ENCODE peak calls at places on chromosomes 13 and 19, in seven cellular contexts. O is tibial artery; N is activated T-cell treated with anti-CD3 and anti-CD28 coated beads, Interleukin-2, amount 50 U/mL, for 1 hour; L is uterus; Q is smooth muscle cell of the brain vasculature; G is CD8-positive, alpha-beta T cell; T is progenitor cell of endocrine pancreas. P is an unnamed sample.

GRCh38 chr19:39568604-39569003 is 28.6 kb upstream of the EID2 start:
- DNase-seq in O (no peak), N (no peak), L (no peak), Q (no peak), G (no peak), T (no peak), P (no peak)

GRCh38 chr13:37656247-37656940 is 57.8 kb upstream of the POSTN start:
- DNase-seq in O (peak), N (no peak), L (no peak), Q (peak), G (no peak), T (no peak), P (peak)

GRCh38 chr13:100673376-100673830 is 1.2 kb downstream of the TMTC4 start:
- DNase-seq in O (no peak), N (no peak), L (no peak), Q (no peak), G (peak), T (peak), P (no peak)

GRCh38 chr19:12757544-12758274 is 6.1 kb downstream of the BEST2 start:
- DNase-seq in O (peak), N (peak), L (peak), Q (peak), G (peak), T (peak), P (no peak)

GRCh38 chr19:54673222-54673621 is 10.4 kb downstream of the LILRB4 start:
- DNase-seq in O (peak), N (no peak), L (no peak), Q (no peak), G (no peak), T (no peak), P (no peak)

GRCh38 chr19:57068921-57069697 is 50.7 kb upstream of the USP29 start:
- DNase-seq in O (no peak), N (no peak), L (peak), Q (no peak), G (no peak), T (no peak), P (no peak)

GRCh38 chr19:41226053-41226873 is 7.2 kb downstream of the AXL start:
- DNase-seq in O (peak), N (peak), L (peak), Q (no peak), G (peak), T (peak), P (no peak)

GRCh38 chr13:26855071-26855470 is 94.5 kb upstream of the GPR12 start:
- DNase-seq in O (no peak), N (no peak), L (no peak), Q (no peak), G (no peak), T (no peak), P (no peak)

GRCh38 chr19:2167896-2168618 is 4.3 kb downstream of the DOT1L start:
- DNase-seq in O (peak), N (no peak), L (peak), Q (no peak), G (no peak), T (no peak), P (no peak)

GRCh38 chr13:80141114-80141849 is 199.6 kb downstream of the SPRY2 start:
- DNase-seq in O (peak), N (no peak), L (peak), Q (no peak), G (no peak), T (no peak), P (no peak)

GRCh38 chr19:50204811-50205675 is 1.6 kb downstream of the MYH14 start:
- DNase-seq in O (no peak), N (no peak), L (no peak), Q (no peak), G (no peak), T (peak), P (no peak)

GRCh38 chr19:40519352-40520322 is 52.8 kb downstream of the SPTBN4 start:
- DNase-seq in O (no peak), N (no peak), L (no peak), Q (no peak), G (no peak), T (no peak), P (no peak)

GRCh38 chr19:47110521-47111080 is 3.0 kb downstream of the ZC3H4 start:
- DNase-seq in O (no peak), N (peak), L (no peak), Q (no peak), G (peak), T (no peak), P (no peak)

GRCh38 chr13:110392510-110393233 is 85.6 kb downstream of the COL4A2 start:
- DNase-seq in O (no peak), N (no peak), L (no peak), Q (no peak), G (no peak), T (no peak), P (no peak)

GRCh38 chr13:113186061-113186900 is 22.2 kb downstream of the PCID2 start:
- DNase-seq in O (no peak), N (no peak), L (no peak), Q (no peak), G (no peak), T (no peak), P (peak)

GRCh38 chr19:18450021-18450933 is 12.3 kb upstream of the ISYNA1 start:
- DNase-seq in O (no peak), N (no peak), L (no peak), Q (no peak), G (no peak), T (no peak), P (no peak)

GRCh38 chr13:76009491-76009890 is 373.4 kb downstream of the LMO7 start:
- DNase-seq in O (no peak), N (no peak), L (no peak), Q (no peak), G (no peak), T (no peak), P (no peak)

GRCh38 chr13:39451301-39451700 is 151.7 kb downstream of the LHFPL6 start:
- DNase-seq in O (no peak), N (no peak), L (no peak), Q (peak), G (no peak), T (no peak), P (peak)

GRCh38 chr13:28495586-28496564 is 947 bp upstream of the FLT1 start:
- DNase-seq in O (no peak), N (no peak), L (no peak), Q (no peak), G (no peak), T (no peak), P (no peak)

GRCh38 chr19:41570179-41570578 is 5.8 kb upstream of the CEACAM21 start:
- DNase-seq in O (no peak), N (no peak), L (no peak), Q (no peak), G (no peak), T (no peak), P (no peak)

GRCh38 chr19:40733149-40733548 is 16.2 kb downstream of the ITPKC start:
- DNase-seq in O (no peak), N (no peak), L (no peak), Q (no peak), G (no peak), T (no peak), P (no peak)

GRCh38 chr19:2164020-2164988 is 571 bp downstream of the DOT1L start:
- DNase-seq in O (no peak), N (no peak), L (peak), Q (no peak), G (no peak), T (peak), P (no peak)

GRCh38 chr13:52884429-52884828 is 36.0 kb upstream of the PCDH8 start:
- DNase-seq in O (no peak), N (no peak), L (no peak), Q (no peak), G (no peak), T (no peak), P (no peak)

GRCh38 chr19:18089726-18090125 is 3.0 kb upstream of the IL12RB1 start:
- DNase-seq in O (no peak), N (no peak), L (no peak), Q (no peak), G (no peak), T (no peak), P (no peak)

GRCh38 chr13:50401721-50402510 is 386.7 kb downstream of the KCNRG start:
- DNase-seq in O (no peak), N (no peak), L (no peak), Q (no peak), G (no peak), T (no peak), P (no peak)

GRCh38 chr13:28528848-28529247 is 33.9 kb upstream of the FLT1 start:
- DNase-seq in O (no peak), N (no peak), L (no peak), Q (no peak), G (no peak), T (no peak), P (no peak)

GRCh38 chr19:33385956-33386355 is 12.4 kb downstream of the CEBPG start:
- DNase-seq in O (no peak), N (peak), L (no peak), Q (no peak), G (no peak), T (no peak), P (no peak)

GRCh38 chr13:110538632-110539031 is 22.9 kb downstream of the RAB20 start:
- DNase-seq in O (peak), N (no peak), L (peak), Q (no peak), G (no peak), T (no peak), P (no peak)

GRCh38 chr13:80830431-80830830 is 489.5 kb upstream of the SPRY2 start:
- DNase-seq in O (no peak), N (no peak), L (no peak), Q (no peak), G (no peak), T (no peak), P (no peak)

GRCh38 chr13:44142911-44143665 is 230.5 kb upstream of the SERP2 start:
- DNase-seq in O (no peak), N (no peak), L (no peak), Q (no peak), G (no peak), T (no peak), P (no peak)

GRCh38 chr13:46126074-46126473 is 21.2 kb upstream of the CPB2 start:
- DNase-seq in O (no peak), N (no peak), L (no peak), Q (no peak), G (no peak), T (no peak), P (no peak)

GRCh38 chr13:23469901-23470525 is 36.5 kb upstream of the SACS start:
- DNase-seq in O (no peak), N (no peak), L (no peak), Q (no peak), G (no peak), T (no peak), P (no peak)

GRCh38 chr13:38661276-38661675 is 25.6 kb upstream of the FREM2 start:
- DNase-seq in O (no peak), N (no peak), L (no peak), Q (no peak), G (no peak), T (no peak), P (no peak)

P was measured in brain pericyte.